ENCODE peak calls at places on chromosomes 3 and 15, in nine cellular contexts. J, E, M, X, F, S, Q, Z and D are unnamed samples.

GRCh38 chr3:180250172-180250571 is 213.4 kb upstream of the PEX5L start:
- DNase-seq in J (no peak), E (no peak), M (no peak), X (no peak), F (no peak), S (no peak), Q (no peak), Z (no peak), D (no peak)

GRCh38 chr3:193620650-193621049 is 27.6 kb downstream of the OPA1 start:
- DNase-seq in J (no peak), E (no peak), M (no peak), X (no peak), F (no peak), S (no peak), Q (no peak), Z (peak; percentile 67), D (peak; percentile 71)

GRCh38 chr3:159861369-159861987 is 127.2 kb upstream of the IL12A start:
- DNase-seq in J (no peak), E (no peak), M (no peak), X (no peak), F (no peak), S (no peak), Q (no peak), Z (no peak), D (no peak)

GRCh38 chr3:138303474-138303873 is 26.2 kb downstream of the NME9 start:
- DNase-seq in J (no peak), E (no peak), M (no peak), X (no peak), F (no peak), S (no peak), Q (no peak), Z (no peak), D (no peak)

GRCh38 chr3:55118453-55118852 is 190.6 kb upstream of the LRTM1 start:
- DNase-seq in J (no peak), E (no peak), M (no peak), X (no peak), F (no peak), S (no peak), Q (no peak), Z (no peak), D (no peak)

GRCh38 chr3:178352300-178353021 is 183.8 kb upstream of the KCNMB2 start:
- DNase-seq in J (no peak), E (no peak), M (no peak), X (no peak), F (no peak), S (no peak), Q (no peak), Z (peak; percentile 78), D (no peak)

GRCh38 chr3:26015752-26016151 is 225.9 kb downstream of the OXSM start:
- DNase-seq in J (no peak), E (no peak), M (no peak), X (no peak), F (no peak), S (no peak), Q (no peak), Z (no peak), D (no peak)

GRCh38 chr3:82643948-82644347 is 882.5 kb upstream of the GBE1 start:
- DNase-seq in J (peak; percentile 43), E (no peak), M (no peak), X (no peak), F (no peak), S (no peak), Q (no peak), Z (no peak), D (no peak)

GRCh38 chr3:48429416-48430358 is at the start of gene PLXNB1:
- DNase-seq in J (peak; percentile 91), E (peak; percentile 86), M (peak; percentile 74), X (no peak), F (peak; percentile 63), S (peak; percentile 24), Q (peak; percentile 35), Z (peak; percentile 78), D (no peak)

GRCh38 chr3:140521751-140522445 is 156.0 kb upstream of the TRIM42 start:
- DNase-seq in J (no peak), E (no peak), M (no peak), X (no peak), F (no peak), S (no peak), Q (no peak), Z (no peak), D (no peak)

GRCh38 chr3:143480306-143480852 is 360.8 kb downstream of the CHST2 start:
- DNase-seq in J (no peak), E (no peak), M (no peak), X (no peak), F (no peak), S (no peak), Q (no peak), Z (peak; percentile 34), D (no peak)

GRCh38 chr3:100045696-100046095 is 68.6 kb downstream of the FILIP1L start:
- DNase-seq in J (no peak), E (no peak), M (peak; percentile 19), X (no peak), F (no peak), S (peak; percentile 1), Q (no peak), Z (peak; percentile 99), D (peak; percentile 62)

GRCh38 chr15:71997691-71998090 is 120.3 kb downstream of the MYO9A start:
- DNase-seq in J (no peak), E (no peak), M (no peak), X (no peak), F (no peak), S (no peak), Q (no peak), Z (no peak), D (no peak)

GRCh38 chr3:171192176-171192854 is 165.8 kb upstream of the SLC2A2 start:
- DNase-seq in J (no peak), E (no peak), M (no peak), X (no peak), F (no peak), S (no peak), Q (no peak), Z (peak; percentile 85), D (no peak)

GRCh38 chr3:136380530-136380929 is 130.4 kb downstream of the PCCB start:
- DNase-seq in J (no peak), E (no peak), M (no peak), X (no peak), F (no peak), S (no peak), Q (no peak), Z (peak; percentile 56), D (no peak)

GRCh38 chr15:27358751-27359434 is 387.9 kb downstream of the GABRG3 start:
- DNase-seq in J (peak; percentile 45), E (no peak), M (peak; percentile 42), X (no peak), F (no peak), S (no peak), Q (no peak), Z (peak; percentile 28), D (no peak)

GRCh38 chr3:50126287-50127211 is 28.6 kb upstream of the SEMA3F start:
- DNase-seq in J (peak; percentile 63), E (no peak), M (no peak), X (no peak), F (no peak), S (no peak), Q (no peak), Z (peak; percentile 46), D (no peak)

GRCh38 chr15:94029495-94029894 is 201.9 kb upstream of the MCTP2 start:
- DNase-seq in J (no peak), E (no peak), M (no peak), X (no peak), F (no peak), S (no peak), Q (no peak), Z (no peak), D (no peak)

GRCh38 chr3:17579289-17580031 is 163.0 kb downstream of the TBC1D5 start:
- DNase-seq in J (no peak), E (no peak), M (no peak), X (no peak), F (no peak), S (no peak), Q (no peak), Z (no peak), D (peak; percentile 56)

GRCh38 chr3:107366766-107367165 is 10.5 kb upstream of the CCDC54 start:
- DNase-seq in J (no peak), E (no peak), M (no peak), X (no peak), F (no peak), S (no peak), Q (no peak), Z (no peak), D (no peak)

GRCh38 chr3:36993326-36994283 is at the start of gene MLH1:
- DNase-seq in J (peak; percentile 95), E (peak; percentile 98), M (no peak), X (no peak), F (peak; percentile 97), S (no peak), Q (peak; percentile 100), Z (peak; percentile 100), D (peak; percentile 100)